ENCODE peak calls at places on chromosomes 11 and 22, in five cellular contexts. I is HFF-Myc, F is AG04449, W is cardiac fibroblast, K is colonic mucosa. O is an unnamed sample.

GRCh38 chr11:77322506-77322905 is 21.0 kb upstream of the GDPD4 start:
- DNase-seq in I (no peak), F (no peak), W (peak), K (no peak), O (peak)

GRCh38 chr22:37180531-37181231 is 7.4 kb downstream of the C1QTNF6 start:
- DNase-seq in I (no peak), F (no peak), W (no peak), K (no peak), O (no peak)

GRCh38 chr22:37186997-37187522 is 987 bp downstream of the C1QTNF6 start:
- DNase-seq in I (no peak), F (no peak), W (peak), K (no peak), O (no peak)

GRCh38 chr22:44700456-44700855 is 1.5 kb upstream of the PRR5 start:
- DNase-seq in I (no peak), F (no peak), W (no peak), K (no peak), O (no peak)

GRCh38 chr11:33197915-33198727 is 36.8 kb upstream of the CSTF3 start:
- DNase-seq in I (no peak), F (no peak), W (peak), K (no peak), O (no peak)

GRCh38 chr11:117547911-117548310 is 220.3 kb downstream of the CEP164 start:
- DNase-seq in I (no peak), F (no peak), W (no peak), K (no peak), O (no peak)

GRCh38 chr11:30566482-30566881 is 19.7 kb downstream of the MPPED2 start:
- DNase-seq in I (no peak), F (no peak), W (no peak), K (no peak), O (no peak)

GRCh38 chr11:79493555-79494171 is 52.8 kb upstream of the TENM4 start:
- DNase-seq in I (peak), F (no peak), W (peak), K (peak), O (peak)

GRCh38 chr22:31623634-31624312 is 38.2 kb downstream of the PISD start:
- DNase-seq in I (no peak), F (no peak), W (no peak), K (no peak), O (no peak)

GRCh38 chr11:8959546-8960166 is 4.6 kb downstream of the TMEM9B start:
- DNase-seq in I (peak), F (peak), W (peak), K (peak), O (peak)

GRCh38 chr22:23608583-23608982 is 23.5 kb downstream of the DRICH1 start:
- DNase-seq in I (no peak), F (no peak), W (peak), K (no peak), O (no peak)

GRCh38 chr11:75731095-75731494 is 13.5 kb downstream of the MOGAT2 start:
- DNase-seq in I (no peak), F (no peak), W (no peak), K (no peak), O (no peak)

GRCh38 chr11:65430406-65431217 is 8.0 kb downstream of the NEAT1 start:
- DNase-seq in I (no peak), F (no peak), W (peak), K (no peak), O (peak)

GRCh38 chr11:93967258-93967657 is 53.9 kb upstream of the HEPHL1 start:
- DNase-seq in I (no peak), F (no peak), W (no peak), K (no peak), O (no peak)

GRCh38 chr11:71301858-71302533 is 49.6 kb upstream of the SHANK2 start:
- DNase-seq in I (no peak), F (no peak), W (peak), K (no peak), O (no peak)

GRCh38 chr22:44486538-44486937 is 11.5 kb downstream of the RTL6 start:
- DNase-seq in I (no peak), F (no peak), W (peak), K (no peak), O (no peak)

GRCh38 chr22:47165338-47165931 is 403.0 kb downstream of the TBC1D22A start:
- DNase-seq in I (no peak), F (no peak), W (no peak), K (no peak), O (no peak)

GRCh38 chr11:116132273-116132978 is 628.2 kb upstream of the CADM1 start:
- DNase-seq in I (no peak), F (no peak), W (no peak), K (no peak), O (no peak)

GRCh38 chr11:114152162-114152561 is 92.7 kb downstream of the ZBTB16 start:
- DNase-seq in I (no peak), F (no peak), W (no peak), K (no peak), O (no peak)

GRCh38 chr11:567629-568258 is 7.0 kb downstream of the RASSF7 start:
- DNase-seq in I (no peak), F (no peak), W (no peak), K (no peak), O (no peak)

GRCh38 chr22:46959369-46959768 is 196.9 kb downstream of the TBC1D22A start:
- DNase-seq in I (no peak), F (no peak), W (no peak), K (no peak), O (no peak)

GRCh38 chr11:99505319-99505718 is 484.6 kb downstream of the CNTN5 start:
- DNase-seq in I (no peak), F (peak), W (peak), K (no peak), O (peak)

GRCh38 chr11:12691473-12691872 is 17.3 kb downstream of the TEAD1 start:
- DNase-seq in I (peak), F (no peak), W (no peak), K (no peak), O (no peak)

GRCh38 chr11:76601272-76601671 is 69.3 kb downstream of the LRRC32 start:
- DNase-seq in I (no peak), F (no peak), W (no peak), K (peak), O (no peak)

GRCh38 chr22:44360686-44361381 is 48.1 kb upstream of the SHISAL1 start:
- DNase-seq in I (peak), F (no peak), W (peak), K (no peak), O (peak)

GRCh38 chr11:109697140-109697843 is 275.3 kb downstream of the C11orf87 start:
- DNase-seq in I (peak), F (no peak), W (peak), K (no peak), O (peak)

GRCh38 chr11:57279131-57279530 is 42.1 kb upstream of the APLNR start:
- DNase-seq in I (no peak), F (no peak), W (peak), K (no peak), O (no peak)

GRCh38 chr22:17695986-17696385 is 57.4 kb downstream of the BCL2L13 start:
- DNase-seq in I (no peak), F (no peak), W (no peak), K (no peak), O (no peak)

GRCh38 chr11:92697461-92698314 is 271.8 kb upstream of the MTNR1B start:
- DNase-seq in I (no peak), F (no peak), W (no peak), K (no peak), O (no peak)

GRCh38 chr11:126188332-126189108 is 22.9 kb downstream of the RPUSD4 start:
- DNase-seq in I (no peak), F (no peak), W (no peak), K (no peak), O (no peak)

GRCh38 chr11:126185200-126186030 is 26.0 kb downstream of the RPUSD4 start:
- DNase-seq in I (no peak), F (no peak), W (no peak), K (no peak), O (no peak)

GRCh38 chr11:126186031-126186698 is 25.3 kb downstream of the RPUSD4 start:
- DNase-seq in I (no peak), F (no peak), W (peak), K (no peak), O (no peak)

GRCh38 chr11:126189109-126189929 is 22.1 kb downstream of the RPUSD4 start:
- DNase-seq in I (no peak), F (no peak), W (no peak), K (no peak), O (no peak)

DNA sequence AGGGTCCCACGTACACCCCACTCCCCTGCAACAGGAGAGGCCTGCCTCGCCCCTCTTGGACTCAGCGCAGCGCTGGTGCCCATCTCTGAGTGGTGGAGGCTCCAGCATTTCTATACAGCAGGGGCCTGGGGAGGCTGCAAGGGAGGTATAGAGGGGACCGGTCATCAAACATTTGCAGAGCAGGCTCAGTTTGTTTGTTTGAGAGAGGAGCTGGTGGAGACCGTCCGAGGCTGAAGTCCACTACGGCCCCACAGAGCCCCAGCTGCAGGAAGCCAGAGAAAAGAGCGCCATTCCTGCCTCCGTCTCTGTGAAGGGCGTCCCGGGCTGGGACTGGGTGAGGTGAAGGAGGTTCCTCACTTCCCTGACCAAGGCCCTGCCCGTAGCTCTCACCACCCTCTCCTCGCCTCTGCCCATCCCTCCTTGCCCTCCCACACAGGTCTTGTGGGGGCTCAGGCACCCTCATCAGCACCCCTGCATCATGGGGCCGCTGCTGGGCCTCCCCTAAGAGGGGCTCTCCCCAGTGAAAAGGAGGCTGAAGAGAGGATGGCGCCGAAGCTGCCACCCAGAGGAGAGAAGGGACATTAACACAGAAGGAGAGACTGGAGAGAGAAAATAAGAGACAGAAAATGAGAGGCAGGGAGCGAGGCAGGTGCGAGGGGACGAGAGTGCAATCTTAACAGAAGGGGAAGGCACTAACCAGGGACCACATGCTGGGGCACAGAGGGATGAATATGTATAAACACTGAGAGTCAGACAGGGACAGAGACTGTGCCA is 24.6 kb downstream of the RPUSD4 start:
- DNase-seq in I (no peak), F (no peak), W (peak), K (no peak), O (no peak)
- TF ChIP-seq CTCF in I (no peak), F (no peak), W (no peak), K (no peak), O (peak)

GRCh38 chr11:1761110-1761856 is 2.4 kb downstream of the CTSD start:
- DNase-seq in I (no peak), F (no peak), W (no peak), K (no peak), O (no peak)

GRCh38 chr11:1762537-1763302 is 1.0 kb downstream of the CTSD start:
- DNase-seq in I (no peak), F (no peak), W (peak), K (peak), O (no peak)

GRCh38 chr11:1760351-1761109 is 3.2 kb downstream of the CTSD start:
- DNase-seq in I (no peak), F (no peak), W (peak), K (peak), O (no peak)

GRCh38 chr11:1763336-1763795 is 361 bp downstream of the CTSD start:
- DNase-seq in I (no peak), F (no peak), W (no peak), K (no peak), O (no peak)

DNA sequence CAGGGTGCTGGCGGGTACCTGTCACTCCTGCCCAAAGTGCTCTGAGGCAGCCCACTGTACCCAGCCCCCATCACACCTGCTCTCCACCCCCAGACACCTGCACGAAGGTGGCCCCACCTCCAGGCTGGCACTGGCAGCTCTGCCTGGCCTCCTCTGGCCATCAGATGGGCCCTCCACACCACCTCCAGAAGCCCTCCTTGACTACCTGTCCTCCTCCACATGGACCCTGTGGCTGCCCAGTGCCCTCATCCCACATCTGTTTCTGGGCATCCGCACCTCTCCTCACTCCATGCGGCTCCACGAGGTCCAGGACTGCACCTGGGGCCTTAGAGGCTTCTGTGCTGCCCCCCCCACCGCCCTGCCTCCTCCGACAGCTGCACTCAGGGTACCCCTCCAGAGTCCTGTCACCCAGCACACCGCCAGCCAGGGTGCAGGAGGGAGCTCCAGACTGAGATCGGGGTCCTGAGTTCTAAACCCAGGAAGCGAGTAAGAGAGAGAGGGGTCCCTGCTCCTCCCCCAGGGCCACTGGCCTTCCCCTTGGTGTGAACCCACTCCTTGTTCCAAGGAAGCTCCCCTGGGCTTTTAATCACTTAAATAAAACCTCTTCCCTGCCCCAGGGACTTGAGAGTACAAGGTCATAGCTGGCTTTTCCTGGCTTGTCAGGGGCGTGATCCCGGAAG is 1.7 kb downstream of the CTSD start:
- DNase-seq in I (no peak), F (no peak), W (no peak), K (no peak), O (no peak)
- H3K4me3 ChIP-seq in I (peak), F (peak), W (peak), K (peak), O (no peak)

DNA sequence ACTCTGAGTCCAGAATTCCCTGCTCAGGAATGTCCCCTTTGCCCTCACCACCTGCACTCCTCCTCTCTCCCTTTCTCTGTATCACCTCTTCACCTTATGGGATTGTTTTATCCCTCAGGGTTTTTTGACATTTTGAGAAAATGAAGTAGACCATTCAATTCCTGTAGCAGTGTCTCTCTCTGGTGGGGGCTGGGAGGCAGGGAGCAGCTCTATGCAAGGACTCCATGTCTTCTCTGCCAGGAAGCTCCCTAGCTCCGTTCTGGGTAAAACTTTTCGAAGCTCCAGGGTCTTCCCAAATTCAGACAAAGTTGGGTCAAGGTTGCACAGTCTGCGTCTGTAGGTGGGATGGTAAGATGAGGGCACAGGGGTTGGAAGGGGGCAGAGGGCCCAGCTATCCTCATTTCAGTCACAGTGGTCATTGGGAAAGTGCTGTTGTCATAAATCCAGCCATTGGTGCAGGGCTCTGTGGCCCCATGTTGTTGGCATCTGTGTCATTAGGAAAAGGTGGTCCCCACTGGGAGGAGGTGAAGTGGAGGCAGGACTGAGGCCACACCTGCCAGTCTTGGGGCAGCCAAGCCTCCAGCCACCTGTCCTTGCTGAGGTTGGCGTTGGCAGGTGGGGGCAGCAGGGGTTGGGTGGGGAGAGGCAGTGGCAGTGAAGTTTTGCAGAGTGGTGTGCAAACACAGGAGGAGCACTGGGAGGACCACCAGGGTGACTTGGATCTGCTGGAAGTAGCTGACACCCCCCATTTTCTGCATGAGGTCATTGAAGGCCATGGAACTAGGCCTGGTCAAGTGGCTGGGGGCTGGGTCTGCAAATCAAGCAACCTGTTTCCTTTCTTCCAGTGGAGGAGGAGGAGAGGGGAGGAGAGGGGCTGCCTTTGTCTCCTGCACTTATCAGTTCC is 25.4 kb downstream of the SLC22A6 start:
- DNase-seq in I (no peak), F (no peak), W (no peak), K (no peak), O (no peak)
- TF ChIP-seq CTCF in I (no peak), F (no peak), W (no peak), K (no peak), O (no peak)

DNA sequence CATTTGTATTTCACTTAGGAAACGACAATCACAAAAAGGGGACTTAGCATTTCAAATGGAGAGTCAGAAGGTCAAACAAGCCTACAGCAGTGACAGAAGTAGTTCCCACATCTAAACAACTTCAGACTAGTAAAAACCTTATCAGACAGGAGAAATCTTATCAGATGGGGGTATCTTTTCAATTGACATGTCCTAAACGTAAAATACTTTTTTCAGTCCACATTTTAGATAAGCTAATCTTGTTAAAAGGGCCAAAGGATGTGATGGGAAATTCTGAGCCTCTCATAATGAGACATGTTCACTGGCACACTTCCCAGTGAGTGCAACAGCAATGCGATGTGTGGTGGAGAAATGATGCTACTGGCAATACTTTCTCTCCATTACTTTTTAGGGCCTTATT is 2.4 kb downstream of the MAPK1 start:
- DNase-seq in I (peak), F (peak), W (peak), K (peak), O (peak)
- H3K4me3 ChIP-seq in I (peak), F (peak), W (no peak), K (no peak), O (no peak)

GRCh38 chr11:36454551-36454950 is 55.5 kb downstream of the TRAF6 start:
- DNase-seq in I (no peak), F (no peak), W (no peak), K (no peak), O (no peak)

GRCh38 chr11:36458129-36458918 is 51.7 kb downstream of the TRAF6 start:
- DNase-seq in I (no peak), F (no peak), W (no peak), K (no peak), O (no peak)

GRCh38 chr11:36455658-36456111 is 54.4 kb downstream of the TRAF6 start:
- DNase-seq in I (peak), F (peak), W (peak), K (no peak), O (peak)

GRCh38 chr11:36454991-36455611 is 55.0 kb downstream of the TRAF6 start:
- DNase-seq in I (no peak), F (no peak), W (peak), K (no peak), O (no peak)

DNA sequence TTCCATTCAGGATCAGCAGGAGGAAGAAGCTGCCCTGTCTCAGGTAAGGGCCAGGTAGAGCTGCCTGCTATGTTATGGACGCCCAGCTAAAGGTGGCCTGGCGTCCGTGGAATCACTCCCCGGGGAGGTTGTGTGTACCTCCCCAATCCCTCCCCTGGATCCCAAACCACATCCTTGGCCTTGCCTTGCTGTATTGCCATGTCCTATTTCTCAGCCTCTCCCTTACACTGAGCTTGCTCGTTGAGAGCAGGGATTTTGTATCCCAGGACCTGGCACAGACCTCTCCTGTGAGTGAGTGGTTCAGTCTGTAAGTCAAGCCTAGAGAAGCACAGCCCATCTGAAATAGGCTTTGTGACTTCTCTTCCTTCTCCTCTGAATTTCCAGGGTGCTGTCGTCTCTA is 53.9 kb downstream of the TRAF6 start:
- DNase-seq in I (no peak), F (no peak), W (no peak), K (no peak), O (peak)
- TF ChIP-seq CTCF in I (no peak), F (no peak), W (no peak), K (no peak), O (no peak)